ENCODE peak calls at places on chromosomes 16 and 17, in six cellular contexts. One of them, this sample, is unnamed.

GRCh38 chr16:58678716-58679115 is 5.9 kb downstream of the SLC38A7 start:
- DNase-seq in HTR-8/SVneo: no peak
- DNase-seq in NCI-H460: peak
- DNase-seq in GM10248: no peak
- DNase-seq in fibroblast of the aortic adventitia: peak
- DNase-seq in RPMI7951: peak
- DNase-seq in this sample: peak

GRCh38 chr17:2883544-2884203 is 87.4 kb downstream of the RAP1GAP2 start:
- DNase-seq in HTR-8/SVneo: peak
- DNase-seq in NCI-H460: peak
- DNase-seq in GM10248: no peak
- DNase-seq in fibroblast of the aortic adventitia: no peak
- DNase-seq in RPMI7951: peak
- DNase-seq in this sample: peak

GRCh38 chr16:71916397-71916920 is 21.1 kb downstream of the IST1 start:
- DNase-seq in HTR-8/SVneo: no peak
- DNase-seq in NCI-H460: no peak
- DNase-seq in GM10248: no peak
- DNase-seq in fibroblast of the aortic adventitia: peak
- DNase-seq in RPMI7951: no peak
- DNase-seq in this sample: no peak

GRCh38 chr16:65249768-65250167 is 127.9 kb upstream of the CDH11 start:
- DNase-seq in HTR-8/SVneo: no peak
- DNase-seq in NCI-H460: no peak
- DNase-seq in GM10248: no peak
- DNase-seq in fibroblast of the aortic adventitia: peak
- DNase-seq in RPMI7951: peak
- DNase-seq in this sample: no peak

GRCh38 chr17:75587718-75588545 is at the start of gene MYO15B:
- DNase-seq in HTR-8/SVneo: no peak
- DNase-seq in NCI-H460: no peak
- DNase-seq in GM10248: no peak
- DNase-seq in fibroblast of the aortic adventitia: no peak
- DNase-seq in RPMI7951: peak
- DNase-seq in this sample: no peak

GRCh38 chr16:81928975-81929374 is 82.3 kb downstream of the SDR42E1 start:
- DNase-seq in HTR-8/SVneo: no peak
- DNase-seq in NCI-H460: no peak
- DNase-seq in GM10248: peak
- DNase-seq in fibroblast of the aortic adventitia: no peak
- DNase-seq in RPMI7951: no peak
- DNase-seq in this sample: no peak

GRCh38 chr17:28252436-28252835 is 66.6 kb upstream of the TMEM97 start:
- DNase-seq in HTR-8/SVneo: no peak
- DNase-seq in NCI-H460: no peak
- DNase-seq in GM10248: no peak
- DNase-seq in fibroblast of the aortic adventitia: peak
- DNase-seq in RPMI7951: peak
- DNase-seq in this sample: peak

GRCh38 chr16:10181196-10182162 is 749 bp downstream of the GRIN2A start:
- DNase-seq in HTR-8/SVneo: peak
- DNase-seq in NCI-H460: peak
- DNase-seq in GM10248: peak
- DNase-seq in fibroblast of the aortic adventitia: peak
- DNase-seq in RPMI7951: peak
- DNase-seq in this sample: peak

GRCh38 chr17:58324409-58325288 is 3.9 kb downstream of the TSPOAP1 start:
- DNase-seq in HTR-8/SVneo: no peak
- DNase-seq in NCI-H460: no peak
- DNase-seq in GM10248: no peak
- DNase-seq in fibroblast of the aortic adventitia: no peak
- DNase-seq in RPMI7951: peak
- DNase-seq in this sample: no peak

GRCh38 chr17:30191072-30191471 is 44.4 kb downstream of the SLC6A4 start:
- DNase-seq in HTR-8/SVneo: no peak
- DNase-seq in NCI-H460: no peak
- DNase-seq in GM10248: no peak
- DNase-seq in fibroblast of the aortic adventitia: no peak
- DNase-seq in RPMI7951: no peak
- DNase-seq in this sample: no peak

GRCh38 chr16:9050102-9050830 is 41.2 kb upstream of the HAPSTR1 start:
- DNase-seq in HTR-8/SVneo: no peak
- DNase-seq in NCI-H460: no peak
- DNase-seq in GM10248: no peak
- DNase-seq in fibroblast of the aortic adventitia: no peak
- DNase-seq in RPMI7951: no peak
- DNase-seq in this sample: no peak

GRCh38 chr17:13541032-13541480 is 60.7 kb downstream of the HS3ST3A1 start:
- DNase-seq in HTR-8/SVneo: peak
- DNase-seq in NCI-H460: no peak
- DNase-seq in GM10248: no peak
- DNase-seq in fibroblast of the aortic adventitia: peak
- DNase-seq in RPMI7951: peak
- DNase-seq in this sample: peak